ENCODE peak calls at places on chromosomes 11 and 22, in nine cellular contexts. I, U, O, R, P, W, V, Y and H are unnamed samples.
A peak's percentile ranks its signal among the peaks of the same experiment; 100 is the strongest.

GRCh38 chr22:23231471-23232093 is 51.3 kb downstream of the BCR start:
- DNase-seq in I (no peak), U (no peak), O (no peak), R (no peak), P (no peak), W (no peak), V (peak; percentile 17), Y (no peak), H (no peak)

GRCh38 chr11:130124096-130124495 is 35.5 kb upstream of the ST14 start:
- DNase-seq in I (peak; percentile 87), U (peak; percentile 95), O (peak; percentile 99), R (no peak), P (no peak), W (peak; percentile 80), V (peak; percentile 85), Y (no peak), H (no peak)

GRCh38 chr11:66272600-66272999 is 4.2 kb downstream of the RAB1B start:
- DNase-seq in I (no peak), U (no peak), O (no peak), R (no peak), P (no peak), W (no peak), V (no peak), Y (no peak), H (no peak)

GRCh38 chr22:31829505-31829904 is 75.7 kb downstream of the DEPDC5 start:
- DNase-seq in I (peak; percentile 88), U (peak; percentile 93), O (no peak), R (no peak), P (no peak), W (peak; percentile 88), V (peak; percentile 96), Y (peak; percentile 38), H (peak; percentile 39)

GRCh38 chr11:850777-851762 is 8.4 kb downstream of the TSPAN4 start:
- DNase-seq in I (no peak), U (no peak), O (no peak), R (no peak), P (no peak), W (no peak), V (no peak), Y (no peak), H (peak; percentile 75)

GRCh38 chr11:76524919-76525318 is 80.1 kb downstream of the EMSY start:
- DNase-seq in I (peak; percentile 65), U (peak; percentile 78), O (no peak), R (no peak), P (no peak), W (peak; percentile 17), V (peak; percentile 50), Y (peak; percentile 28), H (no peak)

GRCh38 chr11:93370260-93370659 is 39.7 kb downstream of the DEUP1 start:
- DNase-seq in I (peak; percentile 25), U (peak; percentile 6), O (no peak), R (no peak), P (no peak), W (no peak), V (peak; percentile 61), Y (no peak), H (no peak)

GRCh38 chr22:30822216-30823014 is 127.7 kb downstream of the OSBP2 start:
- DNase-seq in I (peak; percentile 64), U (no peak), O (no peak), R (peak; percentile 70), P (no peak), W (peak; percentile 35), V (no peak), Y (no peak), H (no peak)

GRCh38 chr11:103862049-103862826 is 174.2 kb upstream of the DDI1 start:
- DNase-seq in I (no peak), U (no peak), O (no peak), R (no peak), P (no peak), W (no peak), V (no peak), Y (no peak), H (no peak)

GRCh38 chr22:46163498-46163897 is 13.2 kb downstream of the PPARA start:
- DNase-seq in I (no peak), U (no peak), O (no peak), R (no peak), P (no peak), W (no peak), V (no peak), Y (no peak), H (no peak)

GRCh38 chr11:134139873-134140331 is 71.0 kb downstream of the JAM3 start:
- DNase-seq in I (peak; percentile 87), U (peak; percentile 75), O (peak; percentile 40), R (peak; percentile 75), P (peak; percentile 42), W (peak; percentile 92), V (peak; percentile 81), Y (peak; percentile 67), H (peak; percentile 65)

GRCh38 chr11:122593473-122594420 is 61.8 kb upstream of the UBASH3B start:
- DNase-seq in I (no peak), U (no peak), O (no peak), R (no peak), P (no peak), W (no peak), V (no peak), Y (no peak), H (no peak)

GRCh38 chr11:102396708-102397563 is 49.9 kb downstream of the BIRC2 start:
- DNase-seq in I (no peak), U (no peak), O (no peak), R (no peak), P (no peak), W (no peak), V (no peak), Y (no peak), H (no peak)

GRCh38 chr22:46583571-46583970 is 36.6 kb upstream of the GRAMD4 start:
- DNase-seq in I (no peak), U (no peak), O (no peak), R (no peak), P (no peak), W (no peak), V (no peak), Y (no peak), H (no peak)

GRCh38 chr11:108483163-108483562 is 15.0 kb downstream of the POGLUT3 start:
- DNase-seq in I (peak; percentile 11), U (peak; percentile 56), O (no peak), R (no peak), P (no peak), W (no peak), V (peak; percentile 32), Y (no peak), H (no peak)

GRCh38 chr22:37229012-37229804 is 14.9 kb downstream of the RAC2 start:
- DNase-seq in I (peak; percentile 79), U (peak; percentile 90), O (no peak), R (no peak), P (no peak), W (peak; percentile 80), V (peak; percentile 88), Y (no peak), H (peak; percentile 85)

GRCh38 chr11:65540290-65541092 is 15.6 kb downstream of the SCYL1 start:
- DNase-seq in I (peak; percentile 96), U (peak; percentile 87), O (peak; percentile 86), R (peak; percentile 98), P (no peak), W (peak; percentile 90), V (peak; percentile 87), Y (peak; percentile 90), H (peak; percentile 83)

GRCh38 chr22:47110817-47111443 is 348.5 kb downstream of the TBC1D22A start:
- DNase-seq in I (no peak), U (no peak), O (no peak), R (no peak), P (no peak), W (no peak), V (no peak), Y (no peak), H (no peak)

GRCh38 chr11:122100222-122101080 is 15.6 kb downstream of the BLID start:
- DNase-seq in I (peak; percentile 74), U (peak; percentile 78), O (no peak), R (no peak), P (no peak), W (no peak), V (peak; percentile 85), Y (no peak), H (no peak)

GRCh38 chr11:3835752-3836151 is 5.0 kb downstream of the RHOG start:
- DNase-seq in I (no peak), U (no peak), O (no peak), R (no peak), P (no peak), W (no peak), V (no peak), Y (no peak), H (no peak)

GRCh38 chr11:37264783-37265182 is 666.7 kb upstream of the RAG2 start:
- DNase-seq in I (no peak), U (peak; percentile 28), O (no peak), R (no peak), P (no peak), W (no peak), V (peak; percentile 12), Y (no peak), H (no peak)

GRCh38 chr11:75031771-75032549 is 43.2 kb downstream of the NEU3 start:
- DNase-seq in I (peak; percentile 84), U (peak; percentile 77), O (peak; percentile 40), R (peak; percentile 79), P (peak; percentile 28), W (peak; percentile 84), V (peak; percentile 75), Y (peak; percentile 75), H (peak; percentile 91)

GRCh38 chr11:27020736-27021135 is 19.9 kb upstream of the BBOX1 start:
- DNase-seq in I (no peak), U (no peak), O (no peak), R (no peak), P (no peak), W (no peak), V (no peak), Y (no peak), H (no peak)